ENCODE peak calls at places on chromosome 15, in ten cellular contexts. K is A549; X is iPS DF 6.9; D is suprapubic skin; R is right cardiac atrium; Z is cardiac muscle cell; C is right atrium auricular region; A is CD8-positive, alpha-beta T cell; N is GM23338; J is CD4-positive, alpha-beta memory T cell. E is an unnamed sample.
A peak's percentile ranks its signal among the peaks of the same experiment; 100 is the strongest.

GRCh38 chr15:32698773-32699390 is 18.9 kb upstream of the GREM1 start:
- DNase-seq in K (no peak), X (no peak), D (no peak), R (no peak), Z (no peak), C (no peak), A (no peak), N (no peak), J (no peak), E (no peak)

GRCh38 chr15:30882861-30883433 is 20.8 kb upstream of the FAN1 start:
- DNase-seq in K (no peak), X (no peak), D (no peak), R (no peak), Z (no peak), C (no peak), A (no peak), N (no peak), J (no peak), E (no peak)

GRCh38 chr15:60971719-60972118 is 257.4 kb downstream of the RORA start:
- DNase-seq in K (no peak), X (no peak), D (no peak), R (no peak), Z (no peak), C (no peak), A (no peak), N (no peak), J (no peak), E (no peak)

GRCh38 chr15:58628206-58629057 is 121.1 kb downstream of the ADAM10 start:
- DNase-seq in K (no peak), X (no peak), D (no peak), R (no peak), Z (peak; percentile 10), C (no peak), A (no peak), N (no peak), J (no peak), E (no peak)

GRCh38 chr15:98676586-98677270 is 28.4 kb downstream of the IGF1R start:
- DNase-seq in K (no peak), X (no peak), D (no peak), R (no peak), Z (no peak), C (peak; percentile 28), A (no peak), N (no peak), J (no peak), E (no peak)

GRCh38 chr15:33860749-33861148 is 107.5 kb upstream of the CHRM5 start:
- DNase-seq in K (peak; percentile 17), X (no peak), D (no peak), R (no peak), Z (peak; percentile 33), C (no peak), A (no peak), N (no peak), J (no peak), E (no peak)

GRCh38 chr15:72790302-72790955 is 6.9 kb upstream of the ADPGK start:
- DNase-seq in K (no peak), X (no peak), D (no peak), R (no peak), Z (no peak), C (no peak), A (no peak), N (no peak), J (no peak), E (no peak)

GRCh38 chr15:52419494-52419893 is 109.2 kb downstream of the MYO5A start:
- DNase-seq in K (no peak), X (no peak), D (no peak), R (no peak), Z (no peak), C (no peak), A (no peak), N (no peak), J (no peak), E (no peak)

GRCh38 chr15:77034620-77035467 is 36.1 kb downstream of the TSPAN3 start:
- DNase-seq in K (no peak), X (no peak), D (peak; percentile 73), R (peak; percentile 68), Z (no peak), C (peak; percentile 55), A (no peak), N (peak; percentile 79), J (no peak), E (no peak)

GRCh38 chr15:33083232-33084006 is 111.1 kb downstream of the FMN1 start:
- DNase-seq in K (no peak), X (no peak), D (no peak), R (no peak), Z (no peak), C (no peak), A (no peak), N (peak; percentile 82), J (no peak), E (no peak)

GRCh38 chr15:96245252-96245651 is 85.2 kb upstream of the NR2F2 start:
- DNase-seq in K (no peak), X (no peak), D (no peak), R (no peak), Z (no peak), C (no peak), A (no peak), N (no peak), J (no peak), E (no peak)

GRCh38 chr15:63025460-63025859 is 17.1 kb upstream of the TPM1 start:
- DNase-seq in K (no peak), X (no peak), D (no peak), R (no peak), Z (no peak), C (no peak), A (no peak), N (peak; percentile 49), J (no peak), E (no peak)

GRCh38 chr15:74226761-74227540 is 9.2 kb upstream of the CCDC33 start:
- DNase-seq in K (no peak), X (no peak), D (no peak), R (peak; percentile 10), Z (no peak), C (no peak), A (no peak), N (no peak), J (no peak), E (no peak)

GRCh38 chr15:87498545-87498944 is 758.0 kb downstream of the NTRK3 start:
- DNase-seq in K (no peak), X (no peak), D (no peak), R (no peak), Z (no peak), C (no peak), A (no peak), N (no peak), J (no peak), E (no peak)

GRCh38 chr15:79282371-79283251 is at the start of gene ANKRD34C:
- DNase-seq in K (no peak), X (no peak), D (no peak), R (no peak), Z (no peak), C (no peak), A (no peak), N (peak; percentile 63), J (peak; percentile 28), E (no peak)

DNA sequence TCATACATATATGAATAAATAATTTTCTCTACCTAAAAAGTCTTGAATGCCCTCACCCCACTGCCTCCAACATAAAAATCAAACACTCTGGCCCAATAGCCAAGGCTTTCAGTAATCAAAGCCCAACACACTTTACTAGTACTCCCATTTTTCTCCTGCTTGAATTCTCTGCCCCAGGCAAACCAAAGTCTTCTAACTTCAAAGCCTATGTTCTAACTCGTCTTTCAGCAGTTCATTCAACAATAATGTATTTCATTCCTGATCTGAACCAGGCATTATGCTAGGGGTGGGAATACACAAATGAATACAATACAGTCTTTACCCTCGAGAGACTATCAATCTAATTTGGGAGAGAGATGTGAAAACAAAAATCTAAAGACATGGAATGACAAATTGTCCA is 11.4 kb upstream of the ZNF592 start:
- DNase-seq in K (no peak), X (no peak), D (no peak), R (no peak), Z (no peak), C (no peak), A (no peak), N (no peak), J (no peak), E (no peak)
- H3K27ac ChIP-seq in K (peak overlapping the region; percentile 91), X (no peak overlapping the region), D (no peak overlapping the region), R (no peak overlapping the region), Z (no peak overlapping the region), C (no peak overlapping the region), A (no peak overlapping the region), N (no peak overlapping the region), J (no peak overlapping the region), E (no peak overlapping the region)

GRCh38 chr15:64155802-64156651 is 4.5 kb downstream of the SNX22 start:
- DNase-seq in K (no peak), X (no peak), D (peak; percentile 73), R (peak; percentile 36), Z (no peak), C (no peak), A (no peak), N (no peak), J (no peak), E (no peak)

GRCh38 chr15:64153480-64154367 is 2.2 kb downstream of the SNX22 start:
- DNase-seq in K (peak; percentile 98), X (peak; percentile 76), D (peak; percentile 93), R (peak; percentile 96), Z (peak; percentile 90), C (peak; percentile 88), A (peak; percentile 91), N (peak; percentile 91), J (peak; percentile 86), E (peak; percentile 82)

GRCh38 chr15:64157599-64158125 is 5.2 kb downstream of the PPIB start:
- DNase-seq in K (no peak), X (no peak), D (peak; percentile 26), R (no peak), Z (no peak), C (no peak), A (no peak), N (no peak), J (no peak), E (no peak)

GRCh38 chr15:64158363-64159134 is 4.3 kb downstream of the PPIB start:
- DNase-seq in K (no peak), X (no peak), D (peak; percentile 74), R (peak; percentile 70), Z (no peak), C (no peak), A (no peak), N (no peak), J (no peak), E (no peak)

GRCh38 chr15:64156652-64157331 is 5.3 kb downstream of the SNX22 start:
- DNase-seq in K (no peak), X (no peak), D (peak; percentile 67), R (peak; percentile 68), Z (no peak), C (no peak), A (no peak), N (no peak), J (no peak), E (no peak)
- H3K27ac ChIP-seq in K (no peak overlapping the region), X (no peak overlapping the region), D (no peak overlapping the region), R (peak overlapping the region; percentile 21), Z (peak overlapping the region; percentile 44), C (peak overlapping the region; percentile 90), A (no peak overlapping the region), N (no peak overlapping the region), J (no peak overlapping the region), E (no peak overlapping the region)

GRCh38 chr15:89575656-89576416 is 567 bp downstream of the TICRR start:
- DNase-seq in K (no peak), X (no peak), D (no peak), R (peak; percentile 66), Z (peak; percentile 33), C (no peak), A (no peak), N (peak; percentile 59), J (no peak), E (no peak)
- H3K27ac ChIP-seq in K (peak overlapping the region; percentile 87), X (no peak overlapping the region), D (no peak overlapping the region), R (no peak overlapping the region), Z (peak overlapping the region; percentile 52), C (no peak overlapping the region), A (no peak overlapping the region), N (no peak overlapping the region), J (no peak overlapping the region), E (peak overlapping the region; percentile 81)

GRCh38 chr15:93466380-93466779 is 377.4 kb upstream of the RGMA start:
- DNase-seq in K (no peak), X (no peak), D (no peak), R (no peak), Z (no peak), C (no peak), A (no peak), N (no peak), J (no peak), E (no peak)
- H3K27ac ChIP-seq in K (no peak overlapping the region), X (no peak overlapping the region), D (no peak overlapping the region), R (no peak overlapping the region), Z (no peak overlapping the region), C (no peak overlapping the region), A (no peak overlapping the region), N (no peak overlapping the region), J (no peak overlapping the region), E (no peak overlapping the region)